ENCODE peak calls at places on chromosomes 3 and 15, in five cellular contexts. P, H, G, A and Q are unnamed samples.

GRCh38 chr3:150925751-150926201 is 20.5 kb upstream of the MINDY4B start:
- DNase-seq in A (peak; percentile 16), P (peak; percentile 29), G (peak; percentile 30), H (no peak), Q (no peak)

GRCh38 chr15:57503911-57504598 is 87.6 kb upstream of the MYZAP start:
- DNase-seq in A (peak; percentile 85), G (no peak), P (no peak), H (no peak), Q (no peak)

GRCh38 chr15:39130556-39131379 is 450.1 kb upstream of the THBS1 start:
- DNase-seq in G (no peak), H (no peak), A (peak; percentile 94), P (no peak), Q (no peak)

GRCh38 chr3:126269360-126269759 is 87.8 kb downstream of the KLF15 start:
- DNase-seq in A (no peak), G (no peak), H (peak; percentile 47), P (no peak), Q (no peak)

GRCh38 chr3:12978682-12979081 is 94.5 kb downstream of the IQSEC1 start:
- DNase-seq in P (no peak), G (no peak), A (no peak), H (no peak), Q (no peak)

GRCh38 chr3:150640256-150640655 is 37.1 kb downstream of the SELENOT start:
- DNase-seq in G (no peak), A (no peak), H (no peak), P (no peak), Q (no peak)

GRCh38 chr15:94924057-94924456 is 692.7 kb downstream of the MCTP2 start:
- DNase-seq in P (no peak), G (no peak), H (no peak), A (no peak), Q (no peak)

GRCh38 chr15:85688703-85689102 is 106.0 kb downstream of the KLHL25 start:
- DNase-seq in H (no peak), A (peak; percentile 35), G (no peak), P (no peak), Q (no peak)

GRCh38 chr15:72285927-72286516 is 13.7 kb upstream of the PARP6 start:
- DNase-seq in G (peak; percentile 25), H (no peak), A (peak; percentile 40), P (peak; percentile 12), Q (no peak)

GRCh38 chr3:90015688-90016356 is 908.4 kb downstream of the EPHA3 start:
- DNase-seq in H (no peak), P (peak; percentile 64), A (no peak), G (no peak), Q (no peak)

GRCh38 chr3:53130179-53131135 is at the start of gene RFT1:
- DNase-seq in G (peak; percentile 99), H (peak; percentile 99), P (peak; percentile 94), A (peak; percentile 96), Q (peak; percentile 74)

GRCh38 chr3:57556459-57557087 is 499 bp downstream of the PDE12 start:
- DNase-seq in G (peak; percentile 21), P (peak; percentile 48), A (no peak), H (peak; percentile 71), Q (no peak)

GRCh38 chr15:58077427-58077826 is 11.9 kb upstream of the ALDH1A2 start:
- DNase-seq in H (no peak), P (no peak), G (no peak), A (peak; percentile 35), Q (no peak)

GRCh38 chr15:41984622-41985021 is 12.3 kb upstream of the EHD4 start:
- DNase-seq in G (no peak), P (no peak), A (no peak), H (no peak), Q (no peak)

GRCh38 chr3:21645121-21645897 is 105.7 kb downstream of the ZNF385D start:
- DNase-seq in A (peak; percentile 4), G (peak; percentile 67), H (no peak), P (peak; percentile 85), Q (no peak)

GRCh38 chr15:41559489-41560177 is 621 bp downstream of the TYRO3 start:
- DNase-seq in A (no peak), H (no peak), P (no peak), G (no peak), Q (no peak)

GRCh38 chr15:83282859-83283812 is 1.3 kb downstream of the BNC1 start:
- DNase-seq in H (no peak), A (peak; percentile 47), P (peak; percentile 64), G (peak; percentile 30), Q (no peak)

GRCh38 chr15:90190606-90191343 is 10.4 kb upstream of the SEMA4B start:
- DNase-seq in G (no peak), A (no peak), H (no peak), P (no peak), Q (peak; percentile 79)

GRCh38 chr3:51704511-51704950 is 2.3 kb upstream of the GRM2 start:
- DNase-seq in A (no peak), G (peak; percentile 5), P (no peak), H (peak; percentile 52), Q (no peak)

GRCh38 chr15:59160880-59161593 is 45.6 kb upstream of the LDHAL6B start:
- DNase-seq in H (no peak), P (no peak), G (no peak), A (peak; percentile 9), Q (no peak)

GRCh38 chr3:190601597-190601996 is 87.7 kb downstream of the IL1RAP start:
- DNase-seq in P (no peak), H (no peak), G (peak; percentile 34), A (no peak), Q (no peak)

GRCh38 chr15:28086175-28086703 is 12.9 kb downstream of the OCA2 start:
- DNase-seq in H (no peak), P (peak; percentile 37), G (no peak), A (peak; percentile 59), Q (no peak)

GRCh38 chr15:59791079-59791478 is 102.0 kb upstream of the BNIP2 start:
- DNase-seq in H (no peak), G (no peak), P (no peak), A (no peak), Q (no peak)

GRCh38 chr3:10366681-10367101 is 45.8 kb upstream of the SEC13 start:
- DNase-seq in H (no peak), G (no peak), P (peak; percentile 99), A (peak; percentile 63), Q (peak; percentile 81)

GRCh38 chr3:141228385-141228784 is 3.2 kb upstream of the PXYLP1 start:
- DNase-seq in G (no peak), H (no peak), P (no peak), A (no peak), Q (no peak)

GRCh38 chr15:79093352-79093935 is 2.9 kb upstream of the RASGRF1 start:
- DNase-seq in H (no peak), G (no peak), P (no peak), A (no peak), Q (no peak)

GRCh38 chr15:61584410-61584809 is 355.3 kb upstream of the RORA start:
- DNase-seq in G (no peak), P (no peak), A (peak; percentile 2), H (no peak), Q (no peak)

GRCh38 chr15:68431792-68432401 is at the start of gene ITGA11:
- DNase-seq in A (peak; percentile 60), P (peak; percentile 74), H (peak; percentile 74), G (peak; percentile 83), Q (no peak)

GRCh38 chr15:65856821-65857455 is 12.4 kb upstream of the RAB11A start:
- DNase-seq in P (peak; percentile 32), H (peak; percentile 80), A (peak; percentile 49), G (peak; percentile 47), Q (no peak)

GRCh38 chr15:65355983-65356353 is 21.8 kb downstream of the IGDCC3 start:
- DNase-seq in P (no peak), H (no peak), A (no peak), G (no peak), Q (no peak)

GRCh38 chr15:88663216-88663615 is 24.4 kb downstream of the ISG20 start:
- DNase-seq in G (no peak), P (peak; percentile 10), A (no peak), H (peak; percentile 53), Q (no peak)

GRCh38 chr15:88661766-88662556 is 23.1 kb downstream of the ISG20 start:
- DNase-seq in P (peak; percentile 23), A (no peak), H (no peak), G (no peak), Q (no peak)

GRCh38 chr15:88658972-88659931 is 20.4 kb downstream of the ISG20 start:
- DNase-seq in P (peak; percentile 78), A (peak; percentile 64), H (peak; percentile 56), G (no peak), Q (no peak)

GRCh38 chr15:88661041-88661765 is 22.4 kb downstream of the ISG20 start:
- DNase-seq in A (no peak), P (peak; percentile 60), H (peak; percentile 39), G (no peak), Q (no peak)

DNA sequence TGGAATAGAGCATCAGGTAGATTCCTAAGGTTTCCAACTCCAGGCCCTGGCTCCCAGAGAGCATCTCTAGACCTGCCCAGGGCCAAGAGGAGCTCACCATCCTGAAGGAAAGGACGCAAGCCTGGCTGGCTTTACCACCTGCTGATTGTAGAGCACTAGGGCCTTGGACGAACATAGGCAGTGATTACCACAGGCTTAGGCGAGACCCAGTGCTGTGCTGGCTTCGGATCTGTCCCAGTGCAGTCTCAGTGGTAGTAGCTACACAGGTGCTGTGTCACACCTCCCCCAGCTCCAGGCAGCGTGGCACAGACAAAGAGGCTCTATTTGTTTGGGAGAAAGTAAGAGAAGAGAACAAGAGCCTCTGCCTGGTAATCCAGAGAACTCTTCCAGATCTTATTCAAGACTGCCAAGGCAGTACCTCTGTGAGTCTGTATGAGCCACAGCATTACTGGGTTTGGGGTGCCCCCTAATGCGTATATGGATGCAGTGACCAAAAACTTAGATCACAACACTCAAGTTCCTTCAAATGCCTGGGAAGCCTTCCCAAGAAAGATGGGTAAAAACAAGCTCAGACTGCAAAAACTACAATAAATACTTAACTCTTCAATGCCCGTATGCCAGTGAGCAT is 25.4 kb downstream of the ISG20 start:
- DNase-seq in G (no peak), H (peak; percentile 55), P (no peak), A (peak; percentile 34), Q (no peak)
- H3K27ac ChIP-seq in G (no peak overlapping the region), H (no peak overlapping the region), P (no peak overlapping the region), A (no peak overlapping the region), Q (no peak overlapping the region)

GRCh38 chr15:91887321-91887720 is 33.8 kb downstream of the SLCO3A1 start:
- DNase-seq in A (no peak), P (no peak), G (peak; percentile 55), H (no peak), Q (no peak)
- H3K27ac ChIP-seq in A (no peak overlapping the region), P (no peak overlapping the region), G (peak overlapping the region; percentile 71), H (no peak overlapping the region), Q (no peak overlapping the region)

GRCh38 chr3:64167346-64167745 is 57.9 kb downstream of the PRICKLE2 start:
- DNase-seq in H (no peak), A (no peak), P (no peak), G (no peak), Q (no peak)
- H3K27ac ChIP-seq in H (peak overlapping the region; percentile 60), A (no peak overlapping the region), P (no peak overlapping the region), G (no peak overlapping the region), Q (peak overlapping the region; percentile 63)

DNA sequence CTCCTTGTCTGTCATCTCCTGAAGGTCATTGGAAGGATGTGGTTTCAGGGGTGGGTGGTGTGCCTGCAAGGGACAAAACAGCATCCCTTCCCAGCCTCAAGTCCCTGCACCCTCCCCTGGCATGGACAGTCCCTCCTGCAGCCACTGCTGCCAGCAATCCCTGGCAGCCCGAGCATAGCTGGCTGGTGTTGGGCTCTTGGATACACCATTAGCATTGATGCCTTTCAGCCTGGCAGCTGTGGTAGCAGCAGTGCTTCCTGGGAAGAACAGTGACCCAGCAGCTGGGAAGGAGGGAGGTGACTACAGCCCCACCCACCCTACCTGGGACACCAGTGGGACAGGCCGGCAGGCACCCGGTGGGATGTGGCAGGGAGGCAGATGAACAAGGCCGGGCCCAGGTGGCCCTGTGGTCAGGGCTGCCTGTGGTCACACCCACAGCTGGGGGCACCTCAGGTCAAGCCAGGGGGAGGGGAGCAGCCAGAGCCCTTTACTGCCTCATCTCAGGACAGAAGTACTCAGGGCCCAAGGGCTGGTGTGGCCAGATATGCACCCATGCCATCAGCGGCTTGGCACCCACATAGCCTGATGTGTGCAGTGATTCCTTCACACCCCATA is 32.9 kb upstream of the TMEM115 start:
- DNase-seq in P (no peak), A (no peak), G (peak; percentile 45), H (no peak), Q (no peak)
- H3K27ac ChIP-seq in P (no peak overlapping the region), A (no peak overlapping the region), G (peak overlapping the region; percentile 61), H (no peak overlapping the region), Q (no peak overlapping the region)